ENCODE peak calls at places on chromosomes 16 and 17, in nine cellular contexts. Z is prostate gland, L is AG04450, P is endothelial cell, T is adrenal gland, Y is ovary, H is GM13976, Q is heart left ventricle, R is mammary epithelial cell. E is an unnamed sample.

GRCh38 chr16:86888240-86889044 is 310.1 kb downstream of the FOXL1 start:
- DNase-seq in Z (no peak), L (no peak), P (no peak), T (no peak), Y (no peak), H (no peak), Q (no peak), R (peak; percentile 39), E (no peak)

GRCh38 chr16:4306439-4307214 is 9.2 kb upstream of the GLIS2 start:
- DNase-seq in Z (no peak), L (no peak), P (no peak), T (no peak), Y (peak; percentile 37), H (no peak), Q (no peak), R (no peak), E (no peak)

GRCh38 chr17:978110-979093 is 1.2 kb downstream of the NXN start:
- DNase-seq in Z (no peak), L (no peak), P (peak; percentile 56), T (no peak), Y (peak; percentile 40), H (no peak), Q (peak; percentile 54), R (peak; percentile 40), E (peak; percentile 57)

GRCh38 chr17:51119415-51120356 is 982 bp downstream of the SPAG9 start:
- DNase-seq in Z (peak; percentile 26), L (no peak), P (peak; percentile 45), T (peak; percentile 80), Y (peak; percentile 57), H (peak; percentile 58), Q (peak; percentile 45), R (peak; percentile 41), E (peak; percentile 29)

GRCh38 chr16:89696598-89697128 is 4.8 kb downstream of the SPATA2L start:
- DNase-seq in Z (no peak), L (no peak), P (no peak), T (peak; percentile 53), Y (peak; percentile 22), H (peak; percentile 75), Q (no peak), R (no peak), E (no peak)

GRCh38 chr17:45315583-45316270 is 1.1 kb downstream of the MAP3K14 start:
- DNase-seq in Z (no peak), L (no peak), P (no peak), T (no peak), Y (no peak), H (no peak), Q (no peak), R (peak; percentile 52), E (no peak)

GRCh38 chr16:56625943-56626654 is 518 bp downstream of the MT1E start:
- DNase-seq in Z (no peak), L (no peak), P (no peak), T (peak; percentile 94), Y (peak; percentile 84), H (no peak), Q (peak; percentile 90), R (no peak), E (no peak)

GRCh38 chr16:89115216-89115949 is 21.7 kb downstream of the ACSF3 start:
- DNase-seq in Z (peak; percentile 13), L (no peak), P (no peak), T (peak; percentile 82), Y (no peak), H (peak; percentile 85), Q (peak; percentile 74), R (peak; percentile 61), E (no peak)

GRCh38 chr17:45923511-45924268 is 29.3 kb downstream of the MAPT start:
- DNase-seq in Z (no peak), L (no peak), P (no peak), T (no peak), Y (no peak), H (no peak), Q (no peak), R (no peak), E (no peak)

GRCh38 chr17:73293480-73293911 is 18.3 kb downstream of the CDC42EP4 start:
- DNase-seq in Z (peak; percentile 78), L (no peak), P (no peak), T (peak; percentile 93), Y (peak; percentile 80), H (no peak), Q (peak; percentile 85), R (peak; percentile 91), E (no peak)

GRCh38 chr16:23114131-23114904 is 34.9 kb downstream of the USP31 start:
- DNase-seq in Z (peak; percentile 42), L (no peak), P (no peak), T (no peak), Y (no peak), H (no peak), Q (no peak), R (no peak), E (no peak)

GRCh38 chr17:60149691-60150582 is at the start of gene CA4:
- DNase-seq in Z (no peak), L (no peak), P (no peak), T (no peak), Y (no peak), H (peak; percentile 52), Q (no peak), R (no peak), E (no peak)

GRCh38 chr16:31200821-31201510 is 1.6 kb downstream of the PYCARD start:
- DNase-seq in Z (no peak), L (no peak), P (no peak), T (no peak), Y (no peak), H (no peak), Q (no peak), R (no peak), E (no peak)
- TF ChIP-seq CTCF in Z (no peak), L (no peak), P (no peak), T (no peak), Y (no peak), H (no peak), Q (no peak), R (no peak), E (no peak)

GRCh38 chr17:49049265-49049664 is 52.1 kb downstream of the IGF2BP1 start:
- DNase-seq in Z (no peak), L (no peak), P (no peak), T (no peak), Y (no peak), H (no peak), Q (no peak), R (no peak), E (no peak)

GRCh38 chr17:49050611-49051010 is 53.4 kb downstream of the IGF2BP1 start:
- DNase-seq in Z (no peak), L (no peak), P (no peak), T (no peak), Y (no peak), H (no peak), Q (no peak), R (no peak), E (no peak)

GRCh38 chr17:49053171-49053829 is 56.1 kb downstream of the IGF2BP1 start:
- DNase-seq in Z (no peak), L (no peak), P (no peak), T (no peak), Y (no peak), H (no peak), Q (no peak), R (no peak), E (no peak)

GRCh38 chr17:49054342-49055092 is 57.3 kb downstream of the IGF2BP1 start:
- DNase-seq in Z (no peak), L (no peak), P (no peak), T (no peak), Y (no peak), H (no peak), Q (no peak), R (no peak), E (no peak)

GRCh38 chr17:49051269-49051668 is 54.1 kb downstream of the IGF2BP1 start:
- DNase-seq in Z (no peak), L (no peak), P (no peak), T (no peak), Y (no peak), H (no peak), Q (no peak), R (no peak), E (no peak)
- TF ChIP-seq CTCF in Z (no peak), L (no peak), P (no peak), T (no peak), Y (no peak), H (no peak), Q (no peak), R (no peak), E (no peak)

GRCh38 chr16:50677351-50677750 is 3.8 kb downstream of the SNX20 start:
- DNase-seq in Z (no peak), L (no peak), P (no peak), T (no peak), Y (no peak), H (peak; percentile 48), Q (no peak), R (no peak), E (no peak)
- TF ChIP-seq CTCF in Z (no peak), L (peak; percentile 12), P (no peak), T (peak; percentile 6), Y (no peak), H (no peak), Q (peak; percentile 9), R (peak; percentile 29), E (peak; percentile 46)

GRCh38 chr17:4005296-4006164 is 41.3 kb upstream of the ATP2A3 start:
- DNase-seq in Z (no peak), L (no peak), P (no peak), T (no peak), Y (no peak), H (no peak), Q (no peak), R (no peak), E (no peak)

GRCh38 chr17:4003501-4004421 is 39.5 kb upstream of the ATP2A3 start:
- DNase-seq in Z (no peak), L (no peak), P (no peak), T (peak; percentile 55), Y (no peak), H (no peak), Q (no peak), R (no peak), E (no peak)

GRCh38 chr17:4003131-4003500 is 38.9 kb upstream of the ATP2A3 start:
- DNase-seq in Z (no peak), L (no peak), P (no peak), T (peak; percentile 54), Y (no peak), H (no peak), Q (no peak), R (no peak), E (no peak)

GRCh38 chr17:4006165-4006589 is 41.9 kb upstream of the ATP2A3 start:
- DNase-seq in Z (no peak), L (no peak), P (no peak), T (no peak), Y (no peak), H (no peak), Q (no peak), R (no peak), E (no peak)

DNA sequence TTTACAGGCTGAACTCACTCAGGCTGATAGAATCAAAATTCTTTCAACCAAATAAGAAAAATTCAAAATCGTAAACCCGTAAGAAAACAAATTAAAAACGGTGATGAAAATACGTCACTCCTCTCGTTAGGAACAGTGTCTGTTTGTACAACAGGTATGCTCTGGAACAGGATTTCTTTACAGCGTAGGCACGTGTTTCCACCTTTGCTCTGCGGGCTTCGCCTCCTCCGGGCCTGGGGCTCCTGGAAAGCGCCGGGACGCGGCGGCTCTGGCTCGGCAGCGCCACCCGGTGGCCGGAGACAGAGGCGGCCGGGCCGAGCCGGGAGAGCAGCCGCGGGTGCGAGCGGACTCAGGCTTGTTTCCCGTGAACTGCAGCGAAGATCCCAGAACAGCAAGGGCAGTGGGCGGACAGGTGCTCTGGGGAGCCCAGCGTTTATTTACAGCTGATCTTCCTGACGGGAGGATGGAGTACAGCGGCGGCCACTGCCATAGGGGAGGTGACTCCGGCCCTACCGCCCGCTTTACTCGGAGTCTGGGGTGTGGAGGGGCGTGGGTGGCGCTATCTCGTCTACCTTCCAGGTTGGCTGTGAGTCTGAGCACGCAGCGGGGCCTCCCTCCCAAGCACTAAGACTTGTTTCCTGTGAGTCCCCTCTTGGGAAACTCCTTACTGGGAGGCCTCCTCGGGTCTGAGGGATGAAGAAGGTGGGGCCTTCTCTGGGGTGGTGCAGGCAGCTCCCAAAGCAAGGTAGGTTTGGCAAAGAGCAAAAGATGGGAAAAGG is 40.5 kb upstream of the ATP2A3 start:
- DNase-seq in Z (peak; percentile 76), L (no peak), P (peak; percentile 89), T (peak; percentile 62), Y (peak; percentile 50), H (peak; percentile 93), Q (peak; percentile 54), R (no peak), E (peak; percentile 69)
- TF ChIP-seq CTCF in Z (peak; percentile 84), L (peak; percentile 56), P (peak; percentile 98), T (peak; percentile 78), Y (peak; percentile 69), H (peak; percentile 90), Q (peak; percentile 91), R (peak; percentile 59), E (peak; percentile 88)